ENCODE peak calls at places on chromosomes 3 and 15, in six cellular contexts. R is HS-27A; T is AML-193; J is NCI-H2171 treated with DMSO at 0.1 percent for 48 hours; G is stimulated activated CD4-positive, alpha-beta T cell treated with anti-CD3 and anti-CD28 coated beads, Interleukin-1b, Interleukin-23, amount 100 ng/mL, for 24 hours; L is NCI-H510A treated with DMSO at 0.1 percent for 48 hours. U is an unnamed sample.
A peak's percentile ranks its signal among the peaks of the same experiment; 100 is the strongest.

GRCh38 chr15:55403531-55403930 is 4.6 kb downstream of the CCPG1 start:
- DNase-seq in R (no peak), T (peak; percentile 97), J (no peak), G (no peak), L (no peak), U (peak; percentile 61)

GRCh38 chr3:196963309-196963953 is 5.2 kb downstream of the PIGZ start:
- DNase-seq in R (no peak), T (no peak), J (no peak), G (no peak), L (no peak), U (no peak)

GRCh38 chr15:63122002-63122893 is 587 bp downstream of the LACTB start:
- DNase-seq in R (peak; percentile 57), T (peak; percentile 78), J (peak; percentile 48), G (peak; percentile 52), L (peak; percentile 13), U (peak; percentile 86)

GRCh38 chr15:98843844-98844243 is 163.7 kb downstream of the PGPEP1L start:
- DNase-seq in R (no peak), T (no peak), J (no peak), G (no peak), L (no peak), U (peak; percentile 14)

GRCh38 chr15:90126022-90126421 is 23.8 kb upstream of the IDH2 start:
- DNase-seq in R (no peak), T (no peak), J (no peak), G (no peak), L (no peak), U (no peak)

GRCh38 chr3:65992106-65992505 is 46.6 kb downstream of the MAGI1 start:
- DNase-seq in R (no peak), T (no peak), J (no peak), G (no peak), L (no peak), U (peak; percentile 42)

GRCh38 chr3:67292356-67293225 is 294.5 kb downstream of the KBTBD8 start:
- DNase-seq in R (no peak), T (no peak), J (no peak), G (no peak), L (no peak), U (no peak)

GRCh38 chr3:113660901-113661300 is 35.5 kb downstream of the USF3 start:
- DNase-seq in R (no peak), T (no peak), J (peak; percentile 64), G (no peak), L (no peak), U (no peak)

GRCh38 chr3:188197388-188197847 is 43.5 kb downstream of the LPP start:
- DNase-seq in R (no peak), T (peak; percentile 40), J (no peak), G (no peak), L (no peak), U (peak; percentile 29)

GRCh38 chr3:40550168-40550567 is 25.4 kb downstream of the ZNF621 start:
- DNase-seq in R (no peak), T (no peak), J (no peak), G (no peak), L (no peak), U (no peak)

GRCh38 chr3:8077126-8077525 is 424.5 kb upstream of the LMCD1 start:
- DNase-seq in R (no peak), T (no peak), J (no peak), G (no peak), L (no peak), U (no peak)